ENCODE peak calls at places on chromosomes 13 and 19, in four cellular contexts. V is HFF-Myc, E is colonic mucosa, L is endothelial cell. J is an unnamed sample.

GRCh38 chr13:70523622-70524021 is 415.4 kb upstream of the KLHL1 start:
- DNase-seq in V (no peak), E (no peak), L (no peak), J (no peak)

GRCh38 chr19:40190891-40191835 is at the start of gene MAP3K10:
- DNase-seq in V (no peak), E (peak), L (peak), J (peak)

GRCh38 chr13:48043789-48044503 is 6.4 kb downstream of the NUDT15 start:
- DNase-seq in V (no peak), E (no peak), L (no peak), J (no peak)

GRCh38 chr19:14479985-14480694 is 5.0 kb upstream of the PTGER1 start:
- DNase-seq in V (no peak), E (no peak), L (peak), J (no peak)

GRCh38 chr13:19596960-19597361 is 35.6 kb upstream of the TPTE2 start:
- DNase-seq in V (no peak), E (no peak), L (no peak), J (peak)

GRCh38 chr13:113928701-113929627 is 44.9 kb downstream of the C13orf46 start:
- DNase-seq in V (peak), E (no peak), L (no peak), J (peak)

GRCh38 chr19:28985201-28985600 is 227.8 kb downstream of the UQCRFS1 start:
- DNase-seq in V (no peak), E (no peak), L (no peak), J (no peak)

GRCh38 chr13:77000475-77000874 is 8.6 kb downstream of the CLN5 start:
- DNase-seq in V (peak), E (no peak), L (no peak), J (no peak)

GRCh38 chr19:49877020-49877878 is at the start of the genes AKT1S1 and TBC1D17:
- DNase-seq in V (peak), E (peak), L (peak), J (peak)

GRCh38 chr13:27595055-27595811 is 25.1 kb downstream of the LNX2 start:
- DNase-seq in V (no peak), E (no peak), L (no peak), J (no peak)

GRCh38 chr19:40193587-40193849 is 2.3 kb downstream of the MAP3K10 start:
- DNase-seq in V (no peak), E (no peak), L (no peak), J (no peak)

GRCh38 chr13:50080158-50080855 is 65.1 kb downstream of the KCNRG start:
- DNase-seq in V (no peak), E (peak), L (peak), J (peak)

GRCh38 chr19:10552596-10553053 is 8.9 kb downstream of the ATG4D start:
- DNase-seq in V (peak), E (peak), L (no peak), J (peak)

GRCh38 chr19:46115396-46116109 is 8.9 kb downstream of the IGFL3 start:
- DNase-seq in V (peak), E (no peak), L (no peak), J (peak)

GRCh38 chr13:57630661-57631606 is 610 bp upstream of the PCDH17 start:
- DNase-seq in V (no peak), E (no peak), L (no peak), J (no peak)

GRCh38 chr13:50697746-50698526 is 145.6 kb downstream of the DLEU7 start:
- DNase-seq in V (no peak), E (no peak), L (no peak), J (no peak)

GRCh38 chr13:31242935-31243334 is 43.2 kb downstream of the B3GLCT start:
- DNase-seq in V (no peak), E (no peak), L (no peak), J (no peak)
- TF ChIP-seq CTCF in V (no peak), E (no peak), L (no peak), J (no peak)

GRCh38 chr19:43759515-43759914 is 4.8 kb upstream of the SMG9 start:
- DNase-seq in V (peak), E (no peak), L (no peak), J (peak)
- TF ChIP-seq CTCF in V (peak), E (no peak), L (no peak), J (peak)

DNA sequence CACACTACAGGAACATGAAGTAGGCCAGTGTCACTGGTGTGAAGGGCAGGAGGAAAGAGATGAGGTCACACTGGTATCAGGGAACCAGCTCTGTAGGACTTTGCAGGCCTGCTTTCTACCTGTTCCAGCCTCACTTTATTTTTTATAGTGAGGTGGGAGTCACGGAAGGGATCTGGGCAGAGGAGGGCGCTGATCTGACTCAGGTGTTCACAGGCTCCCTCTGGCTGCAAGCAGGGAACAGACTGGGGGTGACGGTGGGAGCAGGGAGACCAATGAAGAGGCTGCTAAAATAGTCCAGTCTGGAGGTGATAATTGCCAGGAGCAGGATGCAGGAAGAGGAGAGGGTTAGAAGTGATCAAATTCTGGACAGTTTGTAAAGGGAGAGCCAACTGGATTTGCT is 2.8 kb downstream of the THAP8 start:
- DNase-seq in V (no peak), E (no peak), L (peak), J (peak)
- TF ChIP-seq CTCF in V (peak), E (no peak), L (no peak), J (no peak)

GRCh38 chr13:26446751-26447150 is 110.7 kb upstream of the WASF3 start:
- DNase-seq in V (no peak), E (no peak), L (no peak), J (no peak)

GRCh38 chr13:26449063-26449848 is 108.2 kb upstream of the WASF3 start:
- DNase-seq in V (no peak), E (no peak), L (no peak), J (no peak)

GRCh38 chr13:26440111-26440510 is 117.4 kb upstream of the WASF3 start:
- DNase-seq in V (no peak), E (no peak), L (no peak), J (no peak)

GRCh38 chr13:26442541-26442940 is 114.9 kb upstream of the WASF3 start:
- DNase-seq in V (no peak), E (no peak), L (no peak), J (no peak)

GRCh38 chr13:26445092-26445491 is 112.4 kb upstream of the WASF3 start:
- DNase-seq in V (no peak), E (no peak), L (no peak), J (no peak)
- TF ChIP-seq CTCF in V (no peak), E (no peak), L (no peak), J (no peak)

DNA sequence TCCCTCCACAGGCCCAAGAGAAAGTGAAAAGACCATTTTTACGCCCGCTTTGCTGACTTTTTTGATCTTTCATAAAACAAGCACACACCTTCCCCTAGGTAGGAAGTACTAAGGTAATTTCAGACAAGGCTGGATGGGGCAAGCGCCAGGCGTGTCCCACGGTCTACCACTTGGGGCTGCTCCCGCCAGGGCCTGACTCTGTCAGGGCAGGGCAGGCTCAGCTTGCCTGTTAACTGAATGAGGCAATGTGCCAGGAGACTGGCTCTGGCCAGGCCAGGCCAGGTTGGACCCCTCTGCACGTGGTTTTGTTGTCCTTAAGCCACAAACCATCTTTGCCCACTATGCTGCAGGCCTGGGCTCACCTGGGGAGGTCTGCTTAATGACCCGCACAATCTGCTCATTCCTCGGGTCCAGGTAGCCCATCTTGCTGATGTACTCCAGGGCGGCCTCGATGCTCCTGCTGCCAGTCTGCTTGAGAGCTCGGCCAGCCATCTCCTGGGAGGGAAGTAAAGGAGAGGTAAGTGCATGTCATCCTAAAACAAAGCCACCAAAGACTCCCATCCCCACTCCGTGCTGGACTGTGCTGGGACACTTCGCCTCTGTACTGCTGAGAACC is 70.4 kb downstream of the LATS2 start:
- DNase-seq in V (no peak), E (no peak), L (no peak), J (no peak)
- TF ChIP-seq CTCF in V (no peak), E (no peak), L (no peak), J (no peak)

GRCh38 chr19:44755219-44755618 is 6.7 kb downstream of the BCL3 start:
- DNase-seq in V (no peak), E (no peak), L (no peak), J (no peak)

GRCh38 chr19:44754743-44755066 is 6.2 kb downstream of the BCL3 start:
- DNase-seq in V (no peak), E (peak), L (no peak), J (no peak)

GRCh38 chr19:44753619-44753931 is 5.1 kb downstream of the BCL3 start:
- DNase-seq in V (no peak), E (no peak), L (no peak), J (no peak)

GRCh38 chr19:44752816-44753618 is 4.5 kb downstream of the BCL3 start:
- DNase-seq in V (no peak), E (peak), L (peak), J (peak)

GRCh38 chr19:44753932-44754742 is 5.6 kb downstream of the BCL3 start:
- DNase-seq in V (no peak), E (peak), L (no peak), J (peak)
- TF ChIP-seq CTCF in V (no peak), E (no peak), L (no peak), J (no peak)

DNA sequence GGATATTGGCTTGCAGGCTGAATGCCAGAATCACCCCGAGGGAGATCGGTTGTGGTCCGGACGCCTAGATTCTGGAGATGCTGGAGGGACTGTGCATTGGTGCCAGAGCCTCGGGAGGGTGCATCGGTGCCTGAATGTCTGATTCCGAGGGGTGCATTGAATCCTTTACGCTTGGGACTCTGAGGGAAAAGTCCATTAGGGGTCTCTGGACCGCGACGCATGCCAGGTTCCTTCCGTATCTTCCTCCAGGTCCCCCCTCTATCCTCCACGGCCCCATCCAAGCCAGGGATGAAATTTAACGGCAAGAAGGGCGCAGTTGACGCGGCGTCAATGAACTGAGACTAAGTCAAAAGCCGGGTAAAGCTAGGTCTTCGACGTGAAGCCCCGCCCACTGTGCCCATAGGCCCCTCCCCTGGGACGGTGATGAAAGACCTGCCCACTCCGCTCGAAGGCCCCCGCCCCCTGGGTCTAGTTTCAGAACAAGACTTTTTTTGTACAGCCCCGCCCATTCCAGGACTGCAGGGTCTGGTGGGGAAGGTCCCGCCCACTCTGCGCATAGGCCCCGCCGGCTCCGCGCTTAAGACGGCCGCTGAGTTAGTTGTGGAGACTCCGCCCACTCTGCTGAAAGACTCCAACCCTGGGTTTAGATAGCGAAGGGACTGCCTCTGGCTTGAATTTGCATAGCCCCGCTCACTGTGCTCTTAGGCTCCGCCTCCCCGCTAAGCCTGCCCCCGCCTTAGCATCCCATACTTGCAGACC is 737 bp downstream of the ZNF575 start:
- DNase-seq in V (peak), E (peak), L (peak), J (peak)
- TF ChIP-seq CTCF in V (no peak), E (no peak), L (no peak), J (no peak)

GRCh38 chr19:47511128-47511517 is 3.7 kb downstream of the NAPA start:
- DNase-seq in V (no peak), E (no peak), L (no peak), J (no peak)

GRCh38 chr19:47509170-47509847 is 5.6 kb downstream of the NAPA start:
- DNase-seq in V (no peak), E (no peak), L (no peak), J (no peak)

GRCh38 chr19:47511681-47512080 is 3.2 kb downstream of the NAPA start:
- DNase-seq in V (no peak), E (no peak), L (no peak), J (no peak)

GRCh38 chr19:47509973-47510372 is 4.9 kb downstream of the NAPA start:
- DNase-seq in V (no peak), E (no peak), L (no peak), J (peak)

DNA sequence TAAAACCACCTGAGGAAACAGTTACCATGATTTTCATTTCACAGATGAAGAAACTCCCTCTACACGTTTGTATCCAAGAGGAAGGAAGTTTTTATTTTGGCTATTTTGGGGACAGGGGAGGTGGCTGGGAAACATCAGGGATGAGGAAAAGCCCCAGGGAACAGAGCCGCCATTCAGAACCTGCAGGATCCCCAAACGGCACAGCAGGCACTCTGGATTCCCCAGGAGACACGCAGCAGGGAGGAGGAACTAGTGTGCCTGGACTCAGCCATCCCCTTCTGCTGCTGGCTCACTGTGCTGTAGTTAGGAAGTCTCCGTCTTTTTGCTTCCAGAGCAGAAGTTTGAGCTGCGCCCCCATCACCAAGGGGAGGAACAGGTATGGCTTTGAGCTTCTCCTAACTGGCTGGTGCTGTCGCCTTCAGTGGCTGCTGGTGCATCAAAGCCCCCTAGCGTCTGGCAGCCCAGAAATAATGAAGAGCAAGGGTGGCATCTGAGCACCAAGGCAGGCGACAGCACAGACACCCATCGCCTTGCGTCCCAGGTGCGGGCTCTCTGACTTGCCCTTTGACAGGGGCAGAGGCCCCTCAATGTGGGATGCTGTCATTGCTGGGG is 4.2 kb downstream of the NAPA start:
- DNase-seq in V (no peak), E (no peak), L (no peak), J (no peak)
- TF ChIP-seq CTCF in V (no peak), E (no peak), L (no peak), J (no peak)

DNA sequence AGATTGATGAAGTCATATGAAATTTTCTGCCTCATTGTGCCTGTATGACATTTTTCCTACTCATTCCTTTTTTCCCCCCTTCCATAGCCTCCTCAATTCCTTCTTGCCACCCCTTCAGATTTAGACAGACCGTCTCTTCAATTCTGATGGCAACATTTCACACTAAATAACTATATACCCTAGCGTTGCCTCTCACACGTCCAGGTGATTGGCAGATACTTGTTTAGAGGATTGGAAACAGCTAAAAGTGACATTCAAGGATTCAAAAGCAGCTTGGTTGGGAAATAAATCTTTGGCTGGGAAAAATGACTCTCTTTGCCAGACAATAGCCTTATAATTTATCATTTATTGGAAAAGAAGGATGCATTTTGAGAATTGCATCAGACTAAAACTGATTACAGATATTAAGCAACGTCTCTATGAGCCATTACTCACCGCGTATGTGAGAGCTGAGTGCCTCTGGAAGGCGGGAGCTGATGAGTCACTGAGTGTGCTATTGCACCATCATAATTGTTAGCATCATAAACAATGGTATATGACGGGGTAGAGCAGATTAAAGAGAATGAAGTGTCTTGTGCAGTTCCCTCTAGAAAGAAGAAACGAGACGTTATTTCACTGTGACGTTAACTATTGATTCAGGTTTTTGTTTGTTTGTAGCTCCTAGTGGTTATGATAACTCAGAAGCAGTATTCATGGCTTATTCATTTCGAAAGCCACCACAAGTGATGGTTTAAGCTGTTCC is 61.1 kb upstream of the FAM216B start:
- DNase-seq in V (peak), E (peak), L (no peak), J (peak)
- TF ChIP-seq CTCF in V (no peak), E (no peak), L (no peak), J (no peak)